ENCODE peak calls at places on chromosomes 1 and 21, in eight cellular contexts. T is effector memory CD8-positive, alpha-beta T cell; W is stimulated activated CD4-positive, alpha-beta T cell treated with anti-CD3 and anti-CD28 coated beads, Interleukin-1b, Interleukin-23, amount 100 ng/mL, for 48 hours; S is cerebellar cortex; I is non-pigmented ciliary epithelial cell; O is LoVo; X is cardiac fibroblast; B is upper lobe of right lung. G is an unnamed sample.

GRCh38 chr1:40649592-40649930 is 15.9 kb downstream of the RIMS3 start:
- DNase-seq in T (no peak), W (no peak), X (no peak), O (no peak), B (no peak), I (no peak), S (peak), G (no peak)

GRCh38 chr1:218671573-218671972 is 326.4 kb downstream of the TGFB2 start:
- DNase-seq in W (no peak), T (no peak), S (no peak), I (no peak), X (peak), O (no peak), B (no peak), G (no peak)

GRCh38 chr1:183416850-183417690 is 1.1 kb downstream of the NMNAT2 start:
- DNase-seq in X (peak), B (peak), T (peak), S (peak), W (peak), O (no peak), I (no peak), G (peak)

GRCh38 chr1:224432672-224433040 is 1.9 kb downstream of the WDR26 start:
- DNase-seq in X (peak), I (no peak), S (peak), B (no peak), O (no peak), W (no peak), T (peak), G (peak)

GRCh38 chr1:167671727-167672511 is 41.9 kb downstream of the RCSD1 start:
- DNase-seq in W (no peak), S (no peak), O (no peak), I (no peak), X (no peak), B (no peak), T (no peak), G (no peak)

GRCh38 chr1:204348722-204349121 is 11.0 kb downstream of the PLEKHA6 start:
- DNase-seq in B (no peak), I (no peak), T (no peak), S (no peak), O (peak), X (peak), W (no peak), G (no peak)

GRCh38 chr1:21799730-21800129 is 12.3 kb upstream of the LDLRAD2 start:
- DNase-seq in T (no peak), S (no peak), X (no peak), W (no peak), I (no peak), B (no peak), O (no peak), G (no peak)

GRCh38 chr1:244851546-244852231 is 12.7 kb downstream of the HNRNPU start:
- DNase-seq in X (no peak), T (no peak), S (no peak), O (no peak), B (no peak), W (no peak), I (no peak), G (no peak)

GRCh38 chr1:27992271-27992670 is 32.5 kb downstream of the XKR8 start:
- DNase-seq in W (peak), O (no peak), X (no peak), T (peak), B (no peak), I (no peak), S (no peak), G (no peak)

GRCh38 chr1:207495816-207496792 is at the start of gene CR1:
- DNase-seq in W (peak), S (no peak), O (no peak), B (peak), T (no peak), X (peak), I (no peak), G (no peak)

GRCh38 chr1:228842094-228842775 is 107.0 kb downstream of the RHOU start:
- DNase-seq in W (no peak), O (peak), I (peak), S (no peak), X (peak), B (no peak), T (no peak), G (peak)

GRCh38 chr1:69982992-69983391 is 222.4 kb downstream of the LRRC40 start:
- DNase-seq in O (no peak), I (peak), S (no peak), X (peak), W (no peak), T (no peak), B (no peak), G (no peak)

GRCh38 chr1:181083842-181084605 is 4.5 kb upstream of the IER5 start:
- DNase-seq in W (peak), B (peak), I (no peak), S (peak), X (peak), T (peak), O (no peak), G (peak)

GRCh38 chr1:226964068-226964425 is 24.0 kb downstream of the COQ8A start:
- DNase-seq in X (no peak), O (no peak), W (no peak), T (no peak), S (peak), B (no peak), I (no peak), G (no peak)

GRCh38 chr21:19123053-19123452 is 719.5 kb upstream of the TMPRSS15 start:
- DNase-seq in O (no peak), W (no peak), S (peak), I (no peak), X (no peak), B (no peak), T (no peak), G (no peak)

GRCh38 chr1:224579526-224579925 is 36.6 kb upstream of the CNIH3 start:
- DNase-seq in S (no peak), T (no peak), W (no peak), X (no peak), I (peak), B (no peak), O (no peak), G (no peak)

GRCh38 chr1:119725626-119726025 is 13.9 kb downstream of the PHGDH start:
- DNase-seq in T (no peak), B (no peak), S (no peak), W (no peak), I (no peak), X (no peak), O (no peak), G (no peak)

GRCh38 chr1:184937729-184938128 is 36.6 kb downstream of the NIBAN1 start:
- DNase-seq in B (no peak), S (no peak), O (no peak), W (no peak), T (no peak), X (no peak), I (no peak), G (no peak)

GRCh38 chr1:85258536-85259117 is 835 bp downstream of the C1orf52 start:
- DNase-seq in B (no peak), S (no peak), W (no peak), T (no peak), I (no peak), X (peak), O (no peak), G (peak)

G was measured in A673.